ENCODE peak calls at places on chromosomes 6 and 20, in seven cellular contexts. C is heart right ventricle; S is CD8-positive, alpha-beta memory T cell; W is sigmoid colon; H is stomach; A is effector memory CD4-positive, alpha-beta T cell; K is IMR-90. B is an unnamed sample.

GRCh38 chr6:150615967-150616366 is 16.3 kb downstream of the PLEKHG1 start:
- DNase-seq in H (no peak), W (no peak), A (no peak), K (no peak), S (no peak), C (no peak), B (no peak)

GRCh38 chr6:28867078-28867414 is 56.7 kb downstream of the TRIM27 start:
- DNase-seq in K (peak; percentile 3), C (no peak), H (no peak), W (no peak), A (no peak), S (no peak), B (no peak)

GRCh38 chr20:46701986-46702385 is 7.5 kb upstream of the SLC2A10 start:
- DNase-seq in H (no peak), S (no peak), W (no peak), C (no peak), A (no peak), K (no peak), B (no peak)

GRCh38 chr6:107323133-107323785 is 136.1 kb downstream of the PDSS2 start:
- DNase-seq in C (no peak), A (no peak), S (no peak), H (no peak), W (no peak), K (peak; percentile 66), B (no peak)

GRCh38 chr6:158409451-158409850 is 97.2 kb downstream of the TULP4 start:
- DNase-seq in H (no peak), K (peak; percentile 75), W (no peak), S (no peak), A (no peak), C (peak; percentile 14), B (no peak)

GRCh38 chr6:101066481-101066880 is 185.4 kb upstream of the ASCC3 start:
- DNase-seq in H (no peak), S (no peak), W (no peak), C (no peak), A (no peak), K (no peak), B (no peak)

GRCh38 chr20:62733891-62734290 is 25.3 kb downstream of the NTSR1 start:
- DNase-seq in C (no peak), S (no peak), A (no peak), W (no peak), K (no peak), H (no peak), B (peak; percentile 57)

GRCh38 chr6:19599813-19600464 is 237.2 kb upstream of the ID4 start:
- DNase-seq in C (no peak), A (no peak), W (no peak), H (no peak), S (no peak), K (no peak), B (no peak)

GRCh38 chr20:17958326-17959256 is 10.0 kb downstream of the SNX5 start:
- DNase-seq in C (no peak), A (no peak), S (no peak), W (no peak), K (peak; percentile 61), H (no peak), B (no peak)

GRCh38 chr6:161889324-161889723 is 615.5 kb upstream of the AGPAT4 start:
- DNase-seq in K (no peak), A (no peak), H (no peak), C (no peak), S (no peak), W (no peak), B (no peak)

GRCh38 chr6:75612434-75612833 is 10.8 kb downstream of the SENP6 start:
- DNase-seq in C (no peak), W (no peak), K (no peak), H (no peak), A (no peak), S (no peak), B (no peak)

GRCh38 chr6:75609639-75610590 is 8.2 kb downstream of the SENP6 start:
- DNase-seq in K (peak; percentile 77), H (no peak), A (no peak), S (no peak), C (no peak), W (no peak), B (no peak)

GRCh38 chr6:75611702-75612375 is 10.2 kb downstream of the SENP6 start:
- DNase-seq in K (peak; percentile 33), A (no peak), W (no peak), H (no peak), S (no peak), C (no peak), B (no peak)

GRCh38 chr6:75612921-75613534 is 11.3 kb downstream of the SENP6 start:
- DNase-seq in K (no peak), S (no peak), H (no peak), A (no peak), C (no peak), W (no peak), B (no peak)

GRCh38 chr6:75611011-75611701 is 9.5 kb downstream of the SENP6 start:
- DNase-seq in A (no peak), C (no peak), K (no peak), W (no peak), S (no peak), H (no peak), B (no peak)
- H3K4me1 ChIP-seq in A (peaks cover 44% of the 10 kb centered on the region), C (peaks cover 95% of the 10 kb centered on the region), K (peaks cover 7% of the 10 kb centered on the region), W (peaks cover 90% of the 10 kb centered on the region), S (peaks cover 75% of the 10 kb centered on the region), H (peaks cover 100% of the 10 kb centered on the region), B (peaks cover 21% of the 10 kb centered on the region)

GRCh38 chr20:32330555-32330897 is 27.6 kb upstream of the ASXL1 start:
- DNase-seq in H (no peak), K (no peak), W (no peak), A (no peak), C (no peak), S (no peak), B (no peak)

GRCh38 chr20:32336918-32337347 is 21.2 kb upstream of the ASXL1 start:
- DNase-seq in S (no peak), K (peak; percentile 54), W (no peak), H (no peak), C (no peak), A (no peak), B (no peak)

GRCh38 chr20:32333181-32333987 is 24.7 kb upstream of the ASXL1 start:
- DNase-seq in W (no peak), S (no peak), H (no peak), A (no peak), K (no peak), C (no peak), B (no peak)

GRCh38 chr20:32332614-32333013 is 25.5 kb upstream of the ASXL1 start:
- DNase-seq in S (no peak), A (no peak), W (no peak), K (peak; percentile 76), H (peak; percentile 60), C (no peak), B (peak; percentile 87)

DNA sequence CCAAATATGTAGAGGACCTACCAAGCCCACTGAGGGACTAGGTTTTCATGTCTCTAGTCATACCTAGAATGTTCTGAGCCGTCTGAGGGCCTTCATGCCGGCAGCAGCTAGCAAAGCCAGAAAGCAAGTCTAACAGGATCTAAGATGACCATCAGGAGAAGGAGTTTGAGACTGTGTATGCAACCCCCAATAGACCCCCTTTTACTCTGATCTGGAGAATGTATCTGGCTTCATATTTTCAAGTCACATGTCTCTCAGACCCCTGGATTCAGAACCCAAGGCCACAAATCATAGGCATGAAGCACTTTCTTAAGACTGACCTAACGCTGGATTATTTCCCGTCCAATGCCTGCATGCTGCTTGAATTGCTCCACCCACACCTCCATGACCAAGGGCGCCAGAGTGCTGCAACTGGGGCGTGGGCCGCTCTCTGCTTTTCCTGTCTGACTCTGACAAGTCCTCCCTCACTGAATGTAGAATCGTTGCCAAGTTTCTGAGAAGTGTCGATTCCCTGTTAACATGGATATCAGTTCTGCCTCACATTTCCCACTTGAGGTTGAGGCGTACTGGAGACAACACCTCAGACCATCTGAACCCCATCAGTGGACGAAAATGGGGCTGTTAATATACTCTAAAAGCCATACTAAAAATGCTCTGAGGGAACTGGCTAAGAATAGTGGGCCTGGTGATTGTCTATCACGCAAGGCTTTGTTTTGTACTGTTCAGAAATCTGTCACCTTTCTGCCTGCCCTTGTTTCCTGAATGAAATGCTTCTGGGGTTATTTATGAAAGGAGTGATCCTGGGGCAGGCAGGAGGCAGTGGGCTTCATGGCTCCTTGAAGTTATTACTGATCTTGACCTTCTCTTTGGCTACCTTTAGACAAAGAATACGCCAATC is 23.9 kb upstream of the ASXL1 start:
- DNase-seq in H (peak; percentile 80), C (peak; percentile 86), W (peak; percentile 69), S (peak; percentile 35), K (no peak), A (peak; percentile 22), B (peak; percentile 86)
- H3K4me1 ChIP-seq in H (peaks cover 50% of the 10 kb centered on the region), C (peaks cover 63% of the 10 kb centered on the region), W (no peaks in the 10 kb centered on the region), S (peaks cover 21% of the 10 kb centered on the region), K (peaks cover 4% of the 10 kb centered on the region), A (peaks cover 15% of the 10 kb centered on the region), B (peaks cover 24% of the 10 kb centered on the region)

GRCh38 chr6:13484138-13484708 is 3.2 kb downstream of the GFOD1 start:
- DNase-seq in H (no peak), S (no peak), W (no peak), A (no peak), K (no peak), C (no peak), B (no peak)
- H3K4me1 ChIP-seq in H (peaks cover 71% of the 10 kb centered on the region), S (peaks cover 12% of the 10 kb centered on the region), W (peaks cover 36% of the 10 kb centered on the region), A (peaks cover 8% of the 10 kb centered on the region), K (peaks cover 5% of the 10 kb centered on the region), C (peaks cover 74% of the 10 kb centered on the region), B (no peaks in the 10 kb centered on the region)

GRCh38 chr6:32972353-32973143 is 4.2 kb downstream of the BRD2 start:
- DNase-seq in C (no peak), S (peak; percentile 68), A (peak; percentile 46), K (no peak), W (peak; percentile 78), H (no peak), B (peak; percentile 88)
- H3K4me1 ChIP-seq in C (peaks cover 42% of the 10 kb centered on the region), S (peaks cover 34% of the 10 kb centered on the region), A (peaks cover 33% of the 10 kb centered on the region), K (peaks cover 8% of the 10 kb centered on the region), W (peaks cover 37% of the 10 kb centered on the region), H (peaks cover 35% of the 10 kb centered on the region), B (peaks cover 15% of the 10 kb centered on the region)

GRCh38 chr20:57397693-57398108 is 6.5 kb downstream of the RBM38 start:
- DNase-seq in H (peak; percentile 43), W (peak; percentile 75), C (no peak), A (peak; percentile 67), S (peak; percentile 73), K (no peak), B (peak; percentile 60)
- H3K4me1 ChIP-seq in H (peaks cover 99% of the 10 kb centered on the region), W (peaks cover 100% of the 10 kb centered on the region), C (peaks cover 96% of the 10 kb centered on the region), A (peaks cover 91% of the 10 kb centered on the region), S (peaks cover 95% of the 10 kb centered on the region), K (peaks cover 6% of the 10 kb centered on the region), B (peaks cover 33% of the 10 kb centered on the region)

GRCh38 chr20:55173601-55174000 is 698.2 kb downstream of the DOK5 start:
- DNase-seq in W (no peak), H (no peak), S (no peak), C (no peak), A (no peak), K (no peak), B (no peak)

GRCh38 chr20:55174172-55174571 is 698.8 kb downstream of the DOK5 start:
- DNase-seq in A (no peak), K (no peak), H (no peak), C (no peak), W (no peak), S (no peak), B (no peak)

GRCh38 chr20:55172310-55173002 is 697.1 kb downstream of the DOK5 start:
- DNase-seq in A (no peak), K (no peak), S (no peak), C (no peak), W (no peak), H (no peak), B (no peak)

DNA sequence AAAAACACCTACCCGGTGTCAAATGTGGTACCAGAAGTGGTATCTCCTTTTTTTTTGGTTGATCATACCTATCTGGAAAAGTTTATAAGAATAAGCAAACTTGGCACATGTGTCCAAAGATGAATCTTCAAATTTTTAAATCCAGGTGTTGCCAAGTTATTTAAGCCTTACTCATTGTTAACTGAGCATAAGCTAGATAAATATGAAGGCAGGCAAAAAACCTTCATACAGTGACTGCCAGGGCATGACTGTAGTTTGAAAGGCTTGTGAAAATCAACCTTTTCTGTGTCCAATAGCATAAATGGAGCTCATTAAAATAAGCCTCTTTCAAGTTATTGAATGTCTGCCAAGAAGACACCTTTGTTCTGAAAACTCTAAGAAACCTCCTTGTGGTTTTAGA is 699.2 kb downstream of the DOK5 start:
- DNase-seq in K (no peak), H (no peak), S (no peak), W (no peak), C (no peak), A (no peak), B (no peak)
- H3K4me1 ChIP-seq in K (no peaks in the 10 kb centered on the region), H (no peaks in the 10 kb centered on the region), S (no peaks in the 10 kb centered on the region), W (peaks cover 19% of the 10 kb centered on the region), C (peaks cover 5% of the 10 kb centered on the region), A (no peaks in the 10 kb centered on the region), B (no peaks in the 10 kb centered on the region)

B was measured in kidney.